ENCODE peak calls at places on chromosomes 11 and 22, in seven cellular contexts. H is heart right ventricle, W is A673, D is GM23338, K is pancreas, U is esophagus muscularis mucosa, P is psoas muscle. Z is an unnamed sample. For H3K4me1, the result is how much of the 10 kb centered on the place peaks cover.

GRCh38 chr11:17439316-17439782 is 37.3 kb downstream of the ABCC8 start:
- DNase-seq in H (no peak), W (no peak), D (peak), K (peak), U (no peak), P (no peak), Z (no peak)

GRCh38 chr11:26527685-26528084 is 44.4 kb downstream of the MUC15 start:
- DNase-seq in H (no peak), W (no peak), D (no peak), K (no peak), U (no peak), P (no peak), Z (no peak)

GRCh38 chr11:23473782-23474181 is 613.5 kb upstream of the CCDC179 start:
- DNase-seq in H (no peak), W (no peak), D (no peak), K (no peak), U (no peak), P (no peak), Z (no peak)

GRCh38 chr11:12704049-12704448 is 29.8 kb downstream of the TEAD1 start:
- DNase-seq in H (no peak), W (no peak), D (no peak), K (no peak), U (no peak), P (no peak), Z (no peak)

GRCh38 chr11:88178211-88178610 is 3.0 kb upstream of the RAB38 start:
- DNase-seq in H (no peak), W (no peak), D (no peak), K (no peak), U (no peak), P (no peak), Z (no peak)

GRCh38 chr22:28179392-28179791 is 260.3 kb upstream of the PITPNB start:
- DNase-seq in H (no peak), W (no peak), D (no peak), K (no peak), U (no peak), P (no peak), Z (no peak)

GRCh38 chr11:70746351-70746750 is 348.0 kb downstream of the CTTN start:
- DNase-seq in H (no peak), W (no peak), D (no peak), K (no peak), U (no peak), P (no peak), Z (no peak)

GRCh38 chr11:107651672-107652071 is 60.2 kb downstream of the SLN start:
- DNase-seq in H (no peak), W (peak), D (peak), K (no peak), U (no peak), P (no peak), Z (no peak)

GRCh38 chr11:62140302-62141110 is 16.7 kb downstream of the INCENP start:
- DNase-seq in H (no peak), W (no peak), D (no peak), K (no peak), U (no peak), P (no peak), Z (no peak)

GRCh38 chr22:19631899-19632670 is 82.2 kb upstream of the SEPTIN5 start:
- DNase-seq in H (no peak), W (peak), D (peak), K (no peak), U (no peak), P (no peak), Z (no peak)

GRCh38 chr11:11789735-11790369 is 51.9 kb upstream of the USP47 start:
- DNase-seq in H (no peak), W (peak), D (peak), K (no peak), U (peak), P (no peak), Z (no peak)

GRCh38 chr11:121553367-121553766 is 100.6 kb upstream of the SORL1-AS1 start:
- DNase-seq in H (no peak), W (no peak), D (no peak), K (no peak), U (no peak), P (no peak), Z (no peak)

GRCh38 chr11:64877390-64878222 is 815 bp downstream of the EHD1 start:
- DNase-seq in H (no peak), W (no peak), D (no peak), K (no peak), U (no peak), P (no peak), Z (no peak)

GRCh38 chr11:12235549-12235944 is 125.2 kb downstream of the MICAL2 start:
- DNase-seq in H (no peak), W (no peak), D (no peak), K (no peak), U (no peak), P (no peak), Z (no peak)

GRCh38 chr11:72534859-72535547 is 100.7 kb upstream of the CLPB start:
- DNase-seq in H (no peak), W (no peak), D (peak), K (no peak), U (no peak), P (no peak), Z (no peak)

GRCh38 chr11:84922836-84923235 is 704.3 kb downstream of the DLG2 start:
- DNase-seq in H (no peak), W (peak), D (no peak), K (no peak), U (no peak), P (no peak), Z (no peak)

GRCh38 chr11:105673089-105673488 is 63.2 kb downstream of the GRIA4 start:
- DNase-seq in H (no peak), W (peak), D (peak), K (peak), U (no peak), P (no peak), Z (peak)

GRCh38 chr11:11798586-11799438 is 43.0 kb upstream of the USP47 start:
- DNase-seq in H (peak), W (peak), D (peak), K (peak), U (peak), P (peak), Z (peak)

GRCh38 chr22:36671398-36671797 is 32.2 kb downstream of the CACNG2 start:
- DNase-seq in H (no peak), W (no peak), D (no peak), K (no peak), U (no peak), P (no peak), Z (no peak)

GRCh38 chr22:36678477-36678876 is 25.1 kb downstream of the CACNG2 start:
- DNase-seq in H (no peak), W (no peak), D (no peak), K (no peak), U (no peak), P (no peak), Z (no peak)

DNA sequence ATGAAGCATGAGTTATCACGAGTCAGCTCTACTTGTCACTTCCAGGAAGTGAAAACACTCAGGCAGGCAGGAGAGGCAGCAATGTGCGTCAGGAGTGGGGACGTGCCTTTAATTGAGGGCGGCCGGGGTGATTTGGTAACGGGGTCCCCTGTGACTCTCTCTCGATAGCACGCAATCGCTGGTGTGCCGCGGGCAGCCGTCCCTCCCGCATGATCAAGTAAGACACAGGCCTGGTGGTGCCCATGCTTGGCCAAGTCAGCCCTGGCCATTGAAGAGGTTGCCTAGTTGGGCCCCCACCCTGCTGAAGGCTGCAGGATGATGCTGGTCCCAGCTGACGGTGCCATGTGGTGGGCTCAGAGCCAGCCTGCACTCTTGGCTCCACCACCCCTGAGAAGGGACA is 29.7 kb downstream of the CACNG2 start:
- DNase-seq in H (no peak), W (no peak), D (no peak), K (no peak), U (no peak), P (no peak), Z (no peak)
- H3K4me1 ChIP-seq in H (under half), W (under half), D (under half), K (under half), U (under half), P (under half), Z (under half)

DNA sequence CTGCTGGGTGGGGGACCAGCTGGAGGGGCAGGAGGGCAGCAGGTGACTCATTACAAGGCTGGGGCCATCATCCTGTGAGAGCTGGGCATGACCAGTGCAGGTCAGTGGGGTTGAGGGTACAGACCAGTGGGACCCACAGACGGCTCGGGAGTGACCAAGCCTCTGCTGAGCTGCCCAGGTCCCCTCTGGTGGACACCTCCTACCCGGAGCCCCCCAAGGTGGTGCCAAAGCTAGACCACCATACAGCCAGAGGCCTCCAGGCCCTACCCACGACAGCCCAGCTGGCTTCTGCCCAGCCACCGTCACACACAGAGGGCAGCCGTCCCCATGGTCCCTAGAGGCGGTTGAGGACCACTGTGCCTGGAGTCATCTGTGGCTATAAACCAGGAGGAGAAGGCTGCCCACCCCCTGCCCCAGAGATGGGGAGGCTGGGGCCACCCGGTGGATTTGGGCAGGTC is 695 bp downstream of the MYEOV start:
- DNase-seq in H (no peak), W (no peak), D (no peak), K (no peak), U (no peak), P (no peak), Z (no peak)
- H3K4me1 ChIP-seq in H (half or more), W (under half), D (under half), K (under half), U (under half), P (under half), Z (under half)

GRCh38 chr11:45853616-45854219 is 6.4 kb downstream of the CRY2 start:
- DNase-seq in H (peak), W (no peak), D (no peak), K (no peak), U (no peak), P (peak), Z (no peak)
- H3K4me1 ChIP-seq in H (half or more), W (under half), D (half or more), K (half or more), U (half or more), P (half or more), Z (under half)

DNA sequence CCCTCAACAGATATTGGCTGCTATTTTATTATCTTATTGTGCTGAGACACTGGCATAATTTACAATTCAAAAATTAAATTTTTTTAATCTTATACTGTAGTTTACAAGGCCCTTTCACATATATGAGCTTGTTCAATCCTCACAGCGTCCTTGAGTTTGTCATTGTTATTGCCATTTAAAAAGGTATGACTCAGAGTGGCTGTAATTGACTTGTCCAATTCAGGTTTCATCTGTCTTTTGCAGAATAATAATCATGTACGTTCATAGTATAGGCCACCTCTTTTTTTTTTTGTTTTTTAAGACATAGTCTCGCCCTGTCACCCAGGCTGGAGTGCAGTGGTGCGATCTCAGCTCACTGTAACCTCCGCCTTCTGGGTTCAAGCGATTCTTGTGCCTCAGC is 11.5 kb downstream of the PTPRJ start:
- DNase-seq in H (no peak), W (no peak), D (no peak), K (no peak), U (no peak), P (no peak), Z (no peak)
- H3K4me1 ChIP-seq in H (half or more), W (under half), D (under half), K (under half), U (under half), P (under half), Z (under half)

DNA sequence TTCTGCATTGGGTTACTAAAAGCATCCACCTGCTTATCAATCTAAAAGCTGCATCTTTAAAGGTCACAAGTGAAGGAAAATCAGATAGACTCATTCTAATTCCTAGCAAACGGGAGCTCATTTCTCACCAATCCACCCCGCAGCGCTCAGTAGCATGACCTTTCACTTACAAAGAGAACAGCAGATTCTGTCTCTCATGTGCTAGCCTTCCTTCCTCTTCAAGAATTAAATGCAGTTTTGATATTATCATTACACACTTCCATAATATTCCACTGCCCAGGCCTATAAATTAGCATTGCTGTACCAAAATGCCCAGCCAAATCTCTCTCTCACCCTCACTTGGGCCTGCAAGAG is 212.8 kb downstream of the CADM1 start:
- DNase-seq in H (no peak), W (no peak), D (no peak), K (no peak), U (no peak), P (no peak), Z (no peak)
- H3K4me1 ChIP-seq in H (under half), W (under half), D (under half), K (under half), U (under half), P (under half), Z (under half)

DNA sequence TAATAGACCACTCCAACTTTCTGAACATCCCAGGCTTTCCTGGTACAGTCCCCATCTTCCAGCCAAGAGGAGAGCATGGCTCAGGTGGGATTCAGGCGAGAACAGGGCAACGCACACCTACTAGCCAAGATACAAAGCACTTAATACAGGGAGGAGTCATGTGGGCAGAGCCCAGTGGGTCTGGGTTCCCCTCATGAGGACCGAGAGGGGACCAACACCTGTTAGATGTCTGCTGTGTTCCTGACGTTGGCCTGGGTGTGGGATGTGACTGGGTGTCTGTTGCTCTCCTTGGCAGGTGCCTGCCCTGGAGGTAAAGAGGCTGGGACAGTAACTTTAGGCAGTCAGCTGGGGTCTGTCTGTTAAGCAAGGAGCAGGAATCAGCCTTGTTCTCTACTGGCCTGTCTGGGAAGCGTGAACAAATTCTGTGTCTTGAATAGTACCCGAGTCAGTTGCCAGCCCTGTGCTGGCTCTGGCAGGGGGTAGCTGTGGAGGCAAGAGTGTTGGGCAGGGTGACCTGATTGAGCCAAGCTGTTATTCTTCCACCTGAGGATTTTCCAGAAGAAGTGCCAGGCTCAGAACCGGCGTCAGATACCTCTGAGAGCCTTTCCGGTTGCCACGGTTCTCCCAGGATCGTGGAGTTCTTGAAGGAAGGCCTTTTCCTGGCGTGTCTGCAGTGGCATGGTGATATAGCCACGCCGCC is 56.3 kb downstream of the BCR start:
- DNase-seq in H (no peak), W (no peak), D (no peak), K (no peak), U (no peak), P (peak), Z (no peak)
- H3K4me1 ChIP-seq in H (half or more), W (under half), D (half or more), K (under half), U (half or more), P (under half), Z (under half)

Z was measured in ovary.